ENCODE peak calls at places on chromosome 12, in five cellular contexts. One of them, this sample, is unnamed.

GRCh38 chr12:55929306-55929791 is 1.6 kb upstream of the DGKA start:
- DNase-seq in globus pallidus: no peak
- DNase-seq in mesothelial cell of epicardium: no peak
- DNase-seq in A549: no peak
- DNase-seq in GM13977: peak
- DNase-seq in this sample: no peak

GRCh38 chr12:132084681-132085635 is 59.2 kb downstream of the DDX51 start:
- DNase-seq in globus pallidus: peak
- DNase-seq in mesothelial cell of epicardium: no peak
- DNase-seq in GM13977: peak
- DNase-seq in A549: peak
- DNase-seq in this sample: peak

GRCh38 chr12:67921286-67921685 is 68.0 kb upstream of the IFNG-AS1 start:
- DNase-seq in mesothelial cell of epicardium: no peak
- DNase-seq in globus pallidus: no peak
- DNase-seq in GM13977: no peak
- DNase-seq in A549: no peak
- DNase-seq in this sample: no peak

GRCh38 chr12:57940052-57940914 is 1.1 kb upstream of the ATP23 start:
- DNase-seq in mesothelial cell of epicardium: no peak
- DNase-seq in globus pallidus: no peak
- DNase-seq in A549: no peak
- DNase-seq in GM13977: no peak
- DNase-seq in this sample: no peak

GRCh38 chr12:12098689-12099010 is 27.9 kb downstream of the BCL2L14 start:
- DNase-seq in globus pallidus: no peak
- DNase-seq in A549: no peak
- DNase-seq in mesothelial cell of epicardium: no peak
- DNase-seq in GM13977: no peak
- DNase-seq in this sample: no peak

GRCh38 chr12:95336387-95337067 is 118.9 kb downstream of the VEZT start:
- DNase-seq in globus pallidus: peak
- DNase-seq in GM13977: no peak
- DNase-seq in mesothelial cell of epicardium: peak
- DNase-seq in A549: peak
- DNase-seq in this sample: peak

GRCh38 chr12:50913224-50913623 is 39.1 kb upstream of the HIGD1C start:
- DNase-seq in mesothelial cell of epicardium: no peak
- DNase-seq in GM13977: no peak
- DNase-seq in A549: no peak
- DNase-seq in globus pallidus: no peak
- DNase-seq in this sample: no peak

GRCh38 chr12:102618197-102618897 is 138.0 kb upstream of the IGF1 start:
- DNase-seq in globus pallidus: no peak
- DNase-seq in GM13977: no peak
- DNase-seq in A549: no peak
- DNase-seq in mesothelial cell of epicardium: no peak
- DNase-seq in this sample: peak

GRCh38 chr12:5395443-5396401 is 36.2 kb upstream of the NTF3 start:
- DNase-seq in GM13977: no peak
- DNase-seq in A549: no peak
- DNase-seq in mesothelial cell of epicardium: no peak
- DNase-seq in globus pallidus: no peak
- DNase-seq in this sample: peak

GRCh38 chr12:88471641-88472040 is 108.6 kb downstream of the KITLG start:
- DNase-seq in GM13977: no peak
- DNase-seq in A549: peak
- DNase-seq in globus pallidus: no peak
- DNase-seq in mesothelial cell of epicardium: no peak
- DNase-seq in this sample: no peak

GRCh38 chr12:107668320-107668719 is 17.3 kb upstream of the PWP1 start:
- DNase-seq in GM13977: no peak
- DNase-seq in A549: no peak
- DNase-seq in globus pallidus: no peak
- DNase-seq in mesothelial cell of epicardium: no peak
- DNase-seq in this sample: no peak

This sample was measured in endodermal cell.